ENCODE peak calls at places on chromosomes 2 and 18, in ten cellular contexts. W is thyroid gland, A is BE2C, I is breast epithelium, U is lower lobe of right lung, E is osteocyte, Z is tibial artery, G is neural progenitor cell, N is AG04450, T is AG04449. L is an unnamed sample.

GRCh38 chr2:207869784-207870778 is 100.4 kb upstream of the FZD5 start:
- DNase-seq in N (peak; percentile 39), Z (no peak), E (no peak), U (no peak), I (no peak), W (no peak), G (no peak), A (no peak), T (peak; percentile 73), L (no peak)

GRCh38 chr2:217848351-217848957 is 154.3 kb downstream of the TNS1 start:
- DNase-seq in I (no peak), T (no peak), U (no peak), E (no peak), Z (no peak), G (no peak), W (no peak), N (no peak), A (no peak), L (no peak)

GRCh38 chr18:30280861-30281470 is 761.6 kb downstream of the DSC3 start:
- DNase-seq in N (peak; percentile 1), W (no peak), E (no peak), G (peak; percentile 75), U (no peak), Z (no peak), T (no peak), I (no peak), A (peak; percentile 15), L (no peak)

GRCh38 chr2:114922076-114922475 is 479.6 kb downstream of the DPP10 start:
- DNase-seq in T (no peak), E (no peak), I (no peak), N (no peak), A (no peak), G (no peak), W (no peak), Z (no peak), U (no peak), L (no peak)

GRCh38 chr2:128510701-128511100 is 192.0 kb upstream of the HS6ST1 start:
- DNase-seq in Z (no peak), W (no peak), N (peak; percentile 29), A (no peak), I (no peak), G (no peak), U (no peak), T (peak; percentile 9), E (no peak), L (no peak)

GRCh38 chr2:120856421-120856862 is 120.8 kb downstream of the GLI2 start:
- DNase-seq in Z (no peak), G (peak; percentile 78), N (no peak), T (no peak), W (no peak), E (no peak), A (no peak), U (peak; percentile 27), I (no peak), L (no peak)

GRCh38 chr2:180999274-180999964 is 19.0 kb downstream of the UBE2E3 start:
- DNase-seq in E (no peak), Z (no peak), T (no peak), W (no peak), N (no peak), G (no peak), A (no peak), U (no peak), I (no peak), L (no peak)

GRCh38 chr2:234730066-234730640 is 221.7 kb upstream of the SH3BP4 start:
- DNase-seq in Z (no peak), I (no peak), A (no peak), T (no peak), E (peak; percentile 44), U (no peak), G (peak; percentile 24), W (no peak), N (no peak), L (no peak)

GRCh38 chr2:195495966-195496365 is 161.1 kb upstream of the SLC39A10 start:
- DNase-seq in N (no peak), W (no peak), T (no peak), I (no peak), U (no peak), E (no peak), Z (no peak), G (no peak), A (no peak), L (no peak)

GRCh38 chr2:195500878-195501277 is 156.1 kb upstream of the SLC39A10 start:
- DNase-seq in T (no peak), N (no peak), A (no peak), I (no peak), E (no peak), U (no peak), G (no peak), W (no peak), Z (no peak), L (no peak)

GRCh38 chr2:195496991-195497390 is 160.0 kb upstream of the SLC39A10 start:
- DNase-seq in I (no peak), A (no peak), W (no peak), U (no peak), N (no peak), T (no peak), G (no peak), Z (no peak), E (no peak), L (no peak)

GRCh38 chr2:195498839-195499490 is 158.1 kb upstream of the SLC39A10 start:
- DNase-seq in I (no peak), N (no peak), E (no peak), A (no peak), G (no peak), U (no peak), Z (no peak), T (no peak), W (no peak), L (no peak)

GRCh38 chr2:195498176-195498575 is 158.8 kb upstream of the SLC39A10 start:
- DNase-seq in E (no peak), N (no peak), A (peak; percentile 38), T (no peak), Z (peak; percentile 37), U (no peak), G (peak; percentile 60), I (no peak), W (peak; percentile 71), L (no peak)
- TF ChIP-seq CTCF in E (peak; percentile 36), N (peak; percentile 43), A (peak; percentile 60), T (no peak), Z (peak; percentile 25), U (peak; percentile 60), G (peak; percentile 58), I (peak; percentile 31), W (peak; percentile 50), L (peak; percentile 22)

DNA sequence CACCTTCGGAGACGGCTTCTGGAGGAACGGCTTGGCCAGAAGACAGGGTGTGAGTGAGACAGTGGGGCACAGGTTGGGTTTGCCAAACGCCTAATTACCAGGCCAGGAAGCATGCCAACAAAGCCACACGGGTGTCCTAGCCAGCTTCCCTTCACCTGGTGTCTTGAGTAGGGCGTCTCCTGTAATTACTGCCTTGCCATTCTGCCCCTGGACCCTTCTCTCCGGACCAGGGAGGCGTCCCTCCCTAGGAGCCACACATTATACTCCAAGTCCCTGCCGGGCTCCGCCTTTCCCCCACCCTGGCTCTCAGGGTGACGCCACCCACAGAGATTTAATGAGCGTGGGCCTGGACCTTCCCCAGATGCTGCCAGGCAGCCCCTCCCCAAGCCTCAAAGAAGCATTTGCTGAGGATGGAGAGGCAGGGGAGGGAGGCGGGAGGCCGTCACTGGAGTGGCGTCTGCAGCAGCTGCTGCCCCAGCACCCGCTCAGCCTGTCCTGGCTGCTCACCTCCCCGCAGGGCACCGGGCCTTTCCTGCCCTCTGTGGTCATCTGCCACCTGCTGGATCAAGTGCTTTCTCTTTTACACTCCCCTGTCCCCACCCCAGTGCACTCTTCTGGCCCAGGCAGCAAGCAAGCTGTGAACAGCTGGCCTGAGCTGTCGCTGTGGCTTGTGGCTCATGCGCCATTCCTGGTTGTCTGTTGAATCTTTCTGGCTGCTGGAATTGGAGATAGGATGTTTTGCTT is 20.7 kb downstream of the FOSL2 start:
- DNase-seq in T (no peak), A (peak; percentile 34), U (no peak), W (no peak), Z (no peak), G (peak; percentile 47), I (no peak), E (no peak), N (no peak), L (no peak)
- TF ChIP-seq CTCF in T (no peak), A (peak; percentile 23), U (no peak), W (no peak), Z (no peak), G (peak; percentile 25), I (peak; percentile 6), E (peak; percentile 28), N (peak; percentile 21), L (no peak)

GRCh38 chr18:7568426-7568825 is 1.3 kb downstream of the PTPRM start:
- DNase-seq in Z (peak; percentile 34), I (no peak), G (peak; percentile 77), N (no peak), T (no peak), W (peak; percentile 53), E (peak; percentile 86), A (no peak), U (peak; percentile 62), L (no peak)
- TF ChIP-seq CTCF in Z (no peak), I (no peak), G (peak; percentile 54), N (peak; percentile 20), T (peak; percentile 62), W (peak; percentile 18), E (peak; percentile 48), A (no peak), U (peak; percentile 36), L (no peak)

GRCh38 chr2:236106761-236107160 is 61.4 kb downstream of the GBX2 start:
- DNase-seq in W (no peak), Z (no peak), A (no peak), G (no peak), N (no peak), I (no peak), T (no peak), U (no peak), E (no peak), L (no peak)

GRCh38 chr2:236101311-236101950 is 66.8 kb downstream of the GBX2 start:
- DNase-seq in T (no peak), A (no peak), G (peak; percentile 48), N (no peak), Z (no peak), U (no peak), E (no peak), I (no peak), W (no peak), L (no peak)

GRCh38 chr2:236103981-236104380 is 64.2 kb downstream of the GBX2 start:
- DNase-seq in Z (no peak), W (no peak), U (no peak), A (no peak), I (no peak), E (no peak), G (no peak), N (no peak), T (no peak), L (no peak)

GRCh38 chr2:236105955-236106607 is 62.1 kb downstream of the GBX2 start:
- DNase-seq in A (no peak), T (no peak), G (no peak), N (no peak), U (no peak), W (no peak), Z (no peak), I (no peak), E (no peak), L (no peak)

DNA sequence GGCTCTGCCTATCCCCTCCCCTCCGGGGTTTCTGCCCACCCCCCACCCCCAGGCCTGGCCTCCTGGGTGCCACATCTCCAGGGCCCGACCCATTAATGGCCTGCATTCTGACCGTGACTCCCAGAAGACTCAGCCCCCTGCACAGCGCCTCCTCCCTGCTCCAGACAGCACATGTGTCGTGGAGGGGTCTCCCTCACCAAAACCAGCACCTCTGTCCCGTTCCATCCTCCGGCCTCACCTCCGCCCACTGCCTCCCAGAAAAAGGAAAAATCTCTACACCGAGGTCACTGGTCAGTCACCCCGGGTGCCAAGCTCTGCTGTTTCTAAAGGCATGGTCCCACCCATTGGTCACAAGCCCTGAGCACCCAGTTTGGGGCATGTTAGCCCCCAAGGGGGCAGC is 65.2 kb downstream of the GBX2 start:
- DNase-seq in Z (no peak), E (no peak), T (no peak), A (no peak), I (no peak), N (no peak), G (no peak), W (no peak), U (no peak), L (no peak)
- TF ChIP-seq CTCF in Z (no peak), E (no peak), T (no peak), A (no peak), I (no peak), N (no peak), G (no peak), W (no peak), U (no peak), L (no peak)

L was measured in vagina.